ENCODE peak calls at places on chromosomes 16 and 17, in eight cellular contexts. One of them, this sample, is unnamed.

GRCh38 chr16:85856054-85856453 is 42.9 kb upstream of the IRF8 start:
- DNase-seq in aorta: no peak
- DNase-seq in B cell: no peak
- DNase-seq in GF-D8: no peak
- DNase-seq in Caki2: no peak
- DNase-seq in BJ: no peak
- DNase-seq in NCI-H146: no peak
- DNase-seq in A549: no peak
- DNase-seq in this sample: peak

GRCh38 chr17:77035526-77035925 is 105.2 kb upstream of the SEC14L1 start:
- DNase-seq in aorta: no peak
- DNase-seq in BJ: no peak
- DNase-seq in B cell: no peak
- DNase-seq in NCI-H146: no peak
- DNase-seq in A549: no peak
- DNase-seq in GF-D8: no peak
- DNase-seq in Caki2: no peak
- DNase-seq in this sample: no peak

GRCh38 chr16:18839555-18839954 is 38.2 kb upstream of the ARL6IP1 start:
- DNase-seq in GF-D8: no peak
- DNase-seq in A549: no peak
- DNase-seq in NCI-H146: no peak
- DNase-seq in B cell: no peak
- DNase-seq in Caki2: no peak
- DNase-seq in BJ: no peak
- DNase-seq in aorta: no peak
- DNase-seq in this sample: no peak

GRCh38 chr16:78189121-78189520 is 89.7 kb downstream of the WWOX start:
- DNase-seq in aorta: no peak
- DNase-seq in BJ: no peak
- DNase-seq in Caki2: no peak
- DNase-seq in GF-D8: no peak
- DNase-seq in A549: no peak
- DNase-seq in B cell: peak
- DNase-seq in NCI-H146: no peak
- DNase-seq in this sample: no peak

GRCh38 chr16:52964290-52964689 is 88.4 kb downstream of the CHD9NB start:
- DNase-seq in NCI-H146: no peak
- DNase-seq in BJ: no peak
- DNase-seq in aorta: no peak
- DNase-seq in GF-D8: no peak
- DNase-seq in A549: no peak
- DNase-seq in Caki2: no peak
- DNase-seq in B cell: no peak
- DNase-seq in this sample: no peak

GRCh38 chr17:75411328-75412067 is 6.0 kb upstream of the GRB2 start:
- DNase-seq in NCI-H146: no peak
- DNase-seq in aorta: no peak
- DNase-seq in B cell: no peak
- DNase-seq in A549: no peak
- DNase-seq in Caki2: no peak
- DNase-seq in GF-D8: peak
- DNase-seq in BJ: no peak
- DNase-seq in this sample: no peak

GRCh38 chr17:82783498-82783897 is 31.6 kb downstream of the TBCD start:
- DNase-seq in NCI-H146: no peak
- DNase-seq in B cell: no peak
- DNase-seq in GF-D8: no peak
- DNase-seq in Caki2: no peak
- DNase-seq in aorta: no peak
- DNase-seq in A549: no peak
- DNase-seq in BJ: no peak
- DNase-seq in this sample: no peak

GRCh38 chr16:67170168-67170947 is at the start of gene NOL3:
- DNase-seq in B cell: no peak
- DNase-seq in aorta: peak
- DNase-seq in A549: peak
- DNase-seq in GF-D8: peak
- DNase-seq in BJ: no peak
- DNase-seq in NCI-H146: peak
- DNase-seq in Caki2: peak
- DNase-seq in this sample: no peak

GRCh38 chr17:34671191-34671590 is 91.8 kb downstream of the TMEM132E start:
- DNase-seq in GF-D8: no peak
- DNase-seq in aorta: no peak
- DNase-seq in NCI-H146: no peak
- DNase-seq in Caki2: no peak
- DNase-seq in BJ: no peak
- DNase-seq in B cell: no peak
- DNase-seq in A549: no peak
- DNase-seq in this sample: no peak

GRCh38 chr17:42484304-42484703 is 25.6 kb downstream of the ATP6V0A1 start:
- DNase-seq in B cell: no peak
- DNase-seq in Caki2: no peak
- DNase-seq in aorta: no peak
- DNase-seq in BJ: no peak
- DNase-seq in GF-D8: no peak
- DNase-seq in A549: no peak
- DNase-seq in NCI-H146: no peak
- DNase-seq in this sample: peak

GRCh38 chr17:81329927-81330883 is 35.1 kb upstream of the SLC38A10 start:
- DNase-seq in Caki2: no peak
- DNase-seq in B cell: no peak
- DNase-seq in aorta: no peak
- DNase-seq in BJ: no peak
- DNase-seq in GF-D8: no peak
- DNase-seq in A549: peak
- DNase-seq in NCI-H146: peak
- DNase-seq in this sample: peak

GRCh38 chr17:57215317-57215716 is 41.0 kb upstream of the MSI2 start:
- DNase-seq in Caki2: no peak
- DNase-seq in A549: no peak
- DNase-seq in B cell: no peak
- DNase-seq in NCI-H146: no peak
- DNase-seq in aorta: no peak
- DNase-seq in BJ: no peak
- DNase-seq in GF-D8: no peak
- DNase-seq in this sample: no peak

GRCh38 chr17:55152236-55152635 is 112.5 kb upstream of the HLF start:
- DNase-seq in aorta: no peak
- DNase-seq in A549: no peak
- DNase-seq in NCI-H146: no peak
- DNase-seq in Caki2: peak
- DNase-seq in GF-D8: no peak
- DNase-seq in B cell: no peak
- DNase-seq in BJ: no peak
- DNase-seq in this sample: no peak

GRCh38 chr16:8801686-8802085 is 4.0 kb downstream of the PMM2 start:
- DNase-seq in B cell: no peak
- DNase-seq in BJ: no peak
- DNase-seq in NCI-H146: no peak
- DNase-seq in GF-D8: no peak
- DNase-seq in aorta: no peak
- DNase-seq in Caki2: no peak
- DNase-seq in A549: no peak
- DNase-seq in this sample: no peak

GRCh38 chr17:45700171-45701090 is 83.7 kb upstream of the CRHR1 start:
- DNase-seq in GF-D8: no peak
- DNase-seq in aorta: no peak
- DNase-seq in BJ: no peak
- DNase-seq in Caki2: no peak
- DNase-seq in A549: no peak
- DNase-seq in B cell: no peak
- DNase-seq in NCI-H146: peak
- DNase-seq in this sample: no peak

GRCh38 chr17:51016099-51016498 is 104.6 kb downstream of the SPAG9 start:
- DNase-seq in BJ: no peak
- DNase-seq in A549: no peak
- DNase-seq in B cell: no peak
- DNase-seq in aorta: no peak
- DNase-seq in NCI-H146: no peak
- DNase-seq in GF-D8: no peak
- DNase-seq in Caki2: no peak
- DNase-seq in this sample: no peak

GRCh38 chr17:61416540-61417363 is 17.1 kb downstream of the TBX2 start:
- DNase-seq in NCI-H146: peak
- DNase-seq in BJ: peak
- DNase-seq in aorta: peak
- DNase-seq in GF-D8: no peak
- DNase-seq in B cell: peak
- DNase-seq in Caki2: peak
- DNase-seq in A549: peak
- DNase-seq in this sample: peak

GRCh38 chr17:28492352-28493310 is 13.5 kb upstream of the FOXN1 start:
- DNase-seq in A549: no peak
- DNase-seq in Caki2: no peak
- DNase-seq in B cell: no peak
- DNase-seq in BJ: no peak
- DNase-seq in GF-D8: no peak
- DNase-seq in aorta: no peak
- DNase-seq in NCI-H146: no peak
- DNase-seq in this sample: peak

GRCh38 chr16:84520778-84521770 is 16.6 kb upstream of the MEAK7 start:
- DNase-seq in A549: no peak
- DNase-seq in aorta: peak
- DNase-seq in NCI-H146: peak
- DNase-seq in B cell: no peak
- DNase-seq in Caki2: no peak
- DNase-seq in BJ: no peak
- DNase-seq in GF-D8: no peak
- DNase-seq in this sample: no peak

GRCh38 chr17:62626719-62627218 is 701 bp upstream of the MRC2 start:
- DNase-seq in GF-D8: no peak
- DNase-seq in NCI-H146: no peak
- DNase-seq in B cell: no peak
- DNase-seq in A549: peak
- DNase-seq in Caki2: no peak
- DNase-seq in aorta: peak
- DNase-seq in BJ: no peak
- DNase-seq in this sample: peak

GRCh38 chr16:4016648-4017047 is 99.6 kb downstream of the ADCY9 start:
- DNase-seq in A549: no peak
- DNase-seq in Caki2: no peak
- DNase-seq in NCI-H146: no peak
- DNase-seq in aorta: no peak
- DNase-seq in B cell: no peak
- DNase-seq in BJ: no peak
- DNase-seq in GF-D8: peak
- DNase-seq in this sample: peak

GRCh38 chr17:58308985-58309917 is 19.3 kb downstream of the TSPOAP1 start:
- DNase-seq in Caki2: no peak
- DNase-seq in B cell: peak
- DNase-seq in aorta: no peak
- DNase-seq in GF-D8: no peak
- DNase-seq in A549: no peak
- DNase-seq in NCI-H146: no peak
- DNase-seq in BJ: no peak
- DNase-seq in this sample: no peak

GRCh38 chr16:2331199-2331931 is 9.2 kb downstream of the ABCA3 start:
- DNase-seq in A549: no peak
- DNase-seq in NCI-H146: no peak
- DNase-seq in BJ: no peak
- DNase-seq in aorta: no peak
- DNase-seq in GF-D8: no peak
- DNase-seq in Caki2: no peak
- DNase-seq in B cell: no peak
- DNase-seq in this sample: no peak

GRCh38 chr16:11217651-11218323 is 38.2 kb downstream of the SOCS1 start:
- DNase-seq in Caki2: no peak
- DNase-seq in GF-D8: no peak
- DNase-seq in aorta: no peak
- DNase-seq in A549: no peak
- DNase-seq in B cell: no peak
- DNase-seq in NCI-H146: no peak
- DNase-seq in BJ: no peak
- DNase-seq in this sample: no peak

GRCh38 chr17:48589831-48590602 is at the start of gene HOXB3:
- DNase-seq in Caki2: no peak
- DNase-seq in A549: no peak
- DNase-seq in BJ: no peak
- DNase-seq in aorta: no peak
- DNase-seq in GF-D8: no peak
- DNase-seq in NCI-H146: no peak
- DNase-seq in B cell: no peak
- DNase-seq in this sample: no peak

GRCh38 chr16:23330161-23330560 is 28.1 kb downstream of the SCNN1B start:
- DNase-seq in BJ: no peak
- DNase-seq in aorta: no peak
- DNase-seq in B cell: no peak
- DNase-seq in NCI-H146: no peak
- DNase-seq in A549: no peak
- DNase-seq in GF-D8: no peak
- DNase-seq in Caki2: no peak
- DNase-seq in this sample: no peak

This sample was measured in MV-4-11.